ENCODE peak calls at places on chromosomes 2 and 18, in five cellular contexts. O is lower lobe of right lung, F is thyroid gland, D is cardiac muscle cell, Q is gastrocnemius medialis. B is an unnamed sample.

GRCh38 chr2:233565685-233566140 is 869 bp downstream of the USP40 start:
- DNase-seq in O (no peak), F (no peak), D (no peak), Q (no peak), B (no peak)

GRCh38 chr2:162153608-162154224 is 1.7 kb upstream of the GCG start:
- DNase-seq in O (no peak), F (peak; percentile 42), D (peak; percentile 64), Q (peak; percentile 6), B (peak; percentile 31)

GRCh38 chr2:240604291-240604938 is 17.9 kb downstream of the CAPN10 start:
- DNase-seq in O (peak; percentile 89), F (peak; percentile 93), D (peak; percentile 78), Q (peak; percentile 47), B (no peak)

GRCh38 chr2:200702646-200703118 is 109.0 kb upstream of the BZW1 start:
- DNase-seq in O (no peak), F (no peak), D (no peak), Q (no peak), B (no peak)

GRCh38 chr2:148666555-148666954 is 22.0 kb downstream of the EPC2 start:
- DNase-seq in O (no peak), F (no peak), D (no peak), Q (no peak), B (no peak)

GRCh38 chr2:195566201-195566600 is 90.8 kb upstream of the SLC39A10 start:
- DNase-seq in O (no peak), F (no peak), D (peak; percentile 55), Q (no peak), B (no peak)

GRCh38 chr2:238666543-238666942 is 181.3 kb upstream of the TWIST2 start:
- DNase-seq in O (no peak), F (no peak), D (no peak), Q (no peak), B (no peak)

GRCh38 chr2:147824625-147825024 is 20.2 kb upstream of the ACVR2A start:
- DNase-seq in O (no peak), F (no peak), D (no peak), Q (no peak), B (no peak)

GRCh38 chr2:160077912-160078585 is 15.6 kb upstream of the PLA2R1 start:
- DNase-seq in O (no peak), F (peak; percentile 38), D (no peak), Q (no peak), B (no peak)

GRCh38 chr2:148978026-148978685 is 60.3 kb upstream of the LYPD6B start:
- DNase-seq in O (no peak), F (peak; percentile 58), D (no peak), Q (no peak), B (no peak)

GRCh38 chr2:70467831-70468810 is 85.5 kb downstream of the TGFA start:
- DNase-seq in O (no peak), F (no peak), D (no peak), Q (no peak), B (no peak)

GRCh38 chr18:11845653-11846052 is 5.6 kb upstream of the CHMP1B start:
- DNase-seq in O (no peak), F (no peak), D (no peak), Q (no peak), B (no peak)

GRCh38 chr2:66217039-66217438 is 217.9 kb upstream of the MEIS1 start:
- DNase-seq in O (no peak), F (no peak), D (no peak), Q (no peak), B (no peak)

GRCh38 chr2:10079931-10080535 is at the start of gene CYS1:
- DNase-seq in O (no peak), F (peak; percentile 26), D (peak; percentile 15), Q (no peak), B (no peak)

GRCh38 chr2:232979871-232980461 is 33.1 kb downstream of the NGEF start:
- DNase-seq in O (no peak), F (no peak), D (peak; percentile 14), Q (no peak), B (no peak)

GRCh38 chr2:205539603-205540002 is 142.7 kb upstream of the NRP2 start:
- DNase-seq in O (no peak), F (peak; percentile 72), D (no peak), Q (no peak), B (no peak)

GRCh38 chr2:98185801-98186200 is 98.8 kb downstream of the VWA3B start:
- DNase-seq in O (no peak), F (no peak), D (no peak), Q (no peak), B (no peak)

GRCh38 chr2:20052229-20052871 is 922 bp upstream of the LAPTM4A start:
- DNase-seq in O (no peak), F (peak; percentile 18), D (peak; percentile 35), Q (no peak), B (no peak)

GRCh38 chr18:76386886-76387285 is 108.2 kb downstream of the ZNF516 start:
- DNase-seq in O (no peak), F (no peak), D (no peak), Q (no peak), B (no peak)
- H3K4me1 ChIP-seq in O (peaks cover 11% of the 10 kb centered on the region), F (peaks cover 25% of the 10 kb centered on the region), D (no peaks in the 10 kb centered on the region), Q (peaks cover 26% of the 10 kb centered on the region), B (no peaks in the 10 kb centered on the region)

DNA sequence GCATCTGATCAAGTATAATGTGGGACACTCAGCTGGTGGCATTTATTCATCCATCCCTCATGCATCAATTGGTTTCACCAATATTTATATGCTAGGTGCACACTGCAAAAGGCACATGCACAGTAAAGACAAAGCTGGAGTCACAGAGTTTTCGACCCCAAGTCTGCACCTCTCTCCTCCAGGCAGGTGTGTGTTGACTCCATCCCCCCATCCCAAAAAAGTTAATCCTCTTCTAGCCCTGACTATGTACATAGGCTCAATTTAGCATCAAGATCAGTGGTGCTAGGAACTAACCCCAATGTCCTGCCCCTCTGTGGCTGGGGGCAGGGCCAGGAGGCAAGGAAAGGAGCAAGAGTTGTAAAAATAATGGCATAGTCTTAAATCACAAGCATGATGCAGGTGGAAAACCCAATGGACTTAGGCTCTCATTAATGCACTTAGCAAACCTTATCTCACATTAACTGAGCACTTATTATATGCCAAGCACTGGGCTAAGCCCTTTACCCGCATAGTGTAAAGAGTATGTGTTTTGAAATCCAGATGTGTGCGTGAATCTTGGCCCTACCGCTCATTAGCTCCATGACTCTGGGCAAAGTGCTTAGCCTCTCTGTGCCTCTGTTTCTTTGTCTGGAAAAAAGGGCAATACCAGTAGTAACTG is 3.1 kb downstream of the EVA1A start:
- DNase-seq in O (no peak), F (no peak), D (no peak), Q (no peak), B (no peak)
- H3K4me1 ChIP-seq in O (peaks cover 9% of the 10 kb centered on the region), F (peaks cover 10% of the 10 kb centered on the region), D (no peaks in the 10 kb centered on the region), Q (peaks cover 6% of the 10 kb centered on the region), B (peaks cover 10% of the 10 kb centered on the region)

DNA sequence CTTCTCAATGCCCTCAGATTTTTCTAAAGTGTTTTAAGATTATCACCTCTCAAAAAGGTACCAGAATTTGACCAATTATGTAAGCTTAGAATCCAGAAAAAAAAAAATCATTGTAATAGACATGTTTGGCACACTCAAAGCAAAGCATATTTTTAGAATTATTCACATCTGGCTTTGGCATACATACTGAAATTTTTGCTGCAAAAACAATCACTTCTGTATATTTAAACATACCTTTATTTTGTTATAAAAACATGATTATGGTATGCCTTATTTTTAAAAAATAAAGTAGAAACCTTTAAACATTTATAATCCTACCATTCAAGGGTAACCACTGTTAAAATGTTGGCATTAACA is 143.3 kb downstream of the ESCO1 start:
- DNase-seq in O (no peak), F (no peak), D (no peak), Q (no peak), B (no peak)
- H3K4me1 ChIP-seq in O (no peaks in the 10 kb centered on the region), F (no peaks in the 10 kb centered on the region), D (peaks cover 7% of the 10 kb centered on the region), Q (peaks cover 73% of the 10 kb centered on the region), B (no peaks in the 10 kb centered on the region)

DNA sequence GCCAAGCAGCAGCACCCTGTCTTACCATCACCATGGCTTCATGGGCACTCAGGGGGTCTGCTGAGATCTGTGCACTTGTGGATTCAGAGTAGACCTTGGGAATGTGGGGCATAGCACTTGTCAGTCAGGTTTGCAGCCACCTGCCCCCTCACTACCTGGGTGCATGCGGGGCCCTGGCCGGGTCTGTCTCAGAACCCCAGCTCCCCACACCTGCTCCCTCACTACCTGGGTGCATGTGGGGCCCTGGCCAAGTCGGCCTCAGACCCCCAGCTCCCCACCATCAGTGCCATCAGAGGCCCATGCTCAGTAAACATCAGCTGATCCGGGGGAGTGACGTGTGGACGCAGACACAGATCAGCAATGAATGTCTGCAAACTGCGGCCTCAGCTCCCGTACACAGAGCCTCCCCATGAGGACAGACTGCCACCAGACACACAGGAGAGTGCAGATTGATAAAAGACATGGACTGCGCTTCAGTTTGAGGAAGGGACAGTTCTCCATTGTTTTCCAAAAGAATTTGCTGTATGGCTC is 205.1 kb downstream of the GLI2 start:
- DNase-seq in O (no peak), F (no peak), D (no peak), Q (no peak), B (no peak)
- H3K4me1 ChIP-seq in O (peaks cover 28% of the 10 kb centered on the region), F (no peaks in the 10 kb centered on the region), D (peaks cover 42% of the 10 kb centered on the region), Q (peaks cover 32% of the 10 kb centered on the region), B (no peaks in the 10 kb centered on the region)

GRCh38 chr2:64699712-64700111 is 46.0 kb upstream of the SERTAD2 start:
- DNase-seq in O (no peak), F (no peak), D (no peak), Q (no peak), B (no peak)

GRCh38 chr2:64700133-64700809 is 46.6 kb upstream of the SERTAD2 start:
- DNase-seq in O (no peak), F (no peak), D (peak; percentile 38), Q (no peak), B (no peak)

GRCh38 chr2:64697286-64698023 is 43.7 kb upstream of the SERTAD2 start:
- DNase-seq in O (no peak), F (no peak), D (peak; percentile 68), Q (no peak), B (no peak)

GRCh38 chr2:64698068-64698645 is 44.4 kb upstream of the SERTAD2 start:
- DNase-seq in O (no peak), F (no peak), D (no peak), Q (no peak), B (no peak)

DNA sequence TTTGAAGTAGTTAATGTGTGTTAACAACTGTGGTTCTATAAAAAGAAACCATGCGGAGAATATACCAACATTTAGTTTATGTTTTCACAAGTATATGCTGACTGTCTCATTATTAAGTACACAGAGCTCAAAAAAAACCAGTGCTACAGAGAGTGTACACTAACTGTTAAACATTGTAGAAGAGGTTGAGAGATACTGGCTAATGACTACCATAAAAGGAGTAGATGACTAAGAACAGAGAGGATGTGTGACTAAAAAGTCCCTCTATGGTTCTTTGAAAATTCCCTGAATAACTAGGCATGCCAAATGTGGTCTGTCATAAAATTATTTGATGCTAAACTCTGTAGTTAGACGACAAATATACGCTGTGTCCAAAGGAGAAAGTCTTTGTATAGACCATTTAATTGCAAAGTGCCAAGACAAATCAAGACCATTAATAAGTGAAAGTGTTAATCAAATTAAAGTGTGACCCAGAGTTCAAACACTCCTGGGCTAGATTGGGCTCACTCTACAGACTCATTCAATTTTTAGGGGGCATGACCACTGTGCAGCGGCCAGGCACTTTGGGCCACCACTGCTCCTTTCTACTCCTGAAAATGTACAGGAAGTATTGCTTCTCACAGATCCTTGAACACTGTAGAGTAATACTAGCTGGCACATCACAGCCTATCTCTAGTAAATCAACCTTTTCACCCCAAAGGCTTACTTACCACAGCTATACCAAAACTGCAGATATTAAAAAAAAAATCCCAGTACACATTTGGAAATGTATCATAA is 45.1 kb upstream of the SERTAD2 start:
- DNase-seq in O (no peak), F (no peak), D (peak; percentile 66), Q (no peak), B (no peak)
- H3K4me1 ChIP-seq in O (no peaks in the 10 kb centered on the region), F (no peaks in the 10 kb centered on the region), D (no peaks in the 10 kb centered on the region), Q (no peaks in the 10 kb centered on the region), B (no peaks in the 10 kb centered on the region)

B was measured in iPS DF 6.9.